ENCODE peak calls at places on chromosomes 1 and 21, in six cellular contexts. Z is WTC11, A is endothelial cell of umbilical vein, L is HepG2, M is K562, Q is A549. I is an unnamed sample.

GRCh38 chr1:172338295-172338735 is 82.2 kb upstream of the C1orf105 start:
- DNase-seq in L (no peak), M (no peak), A (no peak), Z (no peak), Q (no peak), I (no peak)

GRCh38 chr21:42013901-42014300 is 3.7 kb upstream of the ZBTB21 start:
- DNase-seq in Z (no peak), L (no peak), A (no peak), M (no peak), Q (no peak), I (no peak)

GRCh38 chr1:10045480-10046355 is 13.0 kb downstream of the UBE4B start:
- DNase-seq in Q (no peak), Z (no peak), M (peak), L (no peak), A (no peak), I (no peak)

GRCh38 chr1:232622981-232623380 is 7.0 kb downstream of the SIPA1L2 start:
- DNase-seq in L (no peak), M (no peak), Q (no peak), Z (peak), A (no peak), I (peak)

GRCh38 chr21:45889961-45890360 is 91.6 kb upstream of the COL6A1 start:
- DNase-seq in Z (no peak), M (no peak), Q (no peak), L (no peak), A (no peak), I (no peak)

GRCh38 chr1:109206324-109206723 is 7.4 kb upstream of the SARS1 start:
- DNase-seq in Z (no peak), L (no peak), M (no peak), A (no peak), Q (no peak), I (no peak)

GRCh38 chr21:22691643-22692042 is 1693.4 kb downstream of the NCAM2 start:
- DNase-seq in Z (no peak), L (no peak), M (no peak), Q (no peak), A (no peak), I (no peak)

GRCh38 chr21:44438531-44439210 is 16.6 kb upstream of the LRRC3 start:
- DNase-seq in A (no peak), L (no peak), Z (no peak), Q (no peak), M (no peak), I (no peak)

GRCh38 chr1:53220962-53221286 is 490 bp upstream of the CZIB start:
- DNase-seq in A (no peak), Q (no peak), M (no peak), L (no peak), Z (no peak), I (no peak)

GRCh38 chr1:54135436-54136120 is 17.2 kb downstream of the CDCP2 start:
- DNase-seq in Q (no peak), A (peak), L (peak), M (no peak), Z (no peak), I (no peak)

GRCh38 chr1:156951371-156951770 is 30.9 kb downstream of the LRRC71 start:
- DNase-seq in Z (no peak), Q (no peak), L (no peak), M (no peak), A (no peak), I (no peak)

GRCh38 chr1:229952670-229953520 is 114.1 kb upstream of the GALNT2 start:
- DNase-seq in Q (no peak), L (no peak), M (no peak), A (no peak), Z (no peak), I (no peak)

GRCh38 chr1:20552728-20553571 is 577 bp downstream of the FAM43B start:
- DNase-seq in L (no peak), M (no peak), Z (peak), Q (peak), A (peak), I (no peak)

GRCh38 chr1:39110882-39111281 is 84.7 kb downstream of the NDUFS5 start:
- DNase-seq in M (no peak), A (no peak), Q (no peak), Z (no peak), L (no peak), I (no peak)

GRCh38 chr1:24742090-24742938 is 2.9 kb upstream of the CLIC4 start:
- DNase-seq in M (peak), Q (no peak), A (no peak), L (peak), Z (peak), I (peak)

GRCh38 chr1:14598007-14598497 is 433 bp upstream of the KAZN start:
- DNase-seq in M (no peak), Q (no peak), A (no peak), L (no peak), Z (peak), I (no peak)

GRCh38 chr1:230301820-230302219 is 124.3 kb downstream of the PGBD5 start:
- DNase-seq in Z (no peak), A (no peak), Q (no peak), M (no peak), L (no peak), I (no peak)

GRCh38 chr1:201582261-201582951 is 43.5 kb downstream of the NAV1 start:
- DNase-seq in A (no peak), Q (no peak), Z (no peak), L (no peak), M (peak), I (no peak)

GRCh38 chr21:15506086-15506485 is 223.7 kb upstream of the USP25 start:
- DNase-seq in L (no peak), A (no peak), Q (no peak), Z (no peak), M (no peak), I (no peak)

GRCh38 chr1:108107658-108108057 is 92.5 kb downstream of the SLC25A24 start:
- DNase-seq in L (no peak), Q (peak), Z (no peak), M (peak), A (no peak), I (no peak)

GRCh38 chr1:7491089-7491817 is 279.8 kb upstream of the VAMP3 start:
- DNase-seq in L (no peak), Q (no peak), Z (no peak), M (no peak), A (peak), I (no peak)

GRCh38 chr1:15346356-15347030 is 63.2 kb upstream of the EFHD2 start:
- DNase-seq in Z (no peak), A (no peak), L (no peak), Q (no peak), M (peak), I (no peak)

GRCh38 chr1:23557471-23558124 is 1.7 kb downstream of the ID3 start:
- DNase-seq in Q (no peak), L (no peak), A (peak), Z (no peak), M (no peak), I (no peak)

GRCh38 chr1:64030411-64030810 is 173.0 kb upstream of the UBE2U start:
- DNase-seq in Q (no peak), A (no peak), Z (no peak), L (no peak), M (no peak), I (no peak)

GRCh38 chr1:107529511-107530149 is 388.8 kb downstream of the NTNG1 start:
- DNase-seq in Z (peak), Q (peak), M (peak), A (peak), L (peak), I (no peak)

GRCh38 chr21:27590271-27590670 is 623.4 kb upstream of the ADAMTS5 start:
- DNase-seq in A (peak), L (no peak), M (no peak), Z (no peak), Q (no peak), I (no peak)

GRCh38 chr21:15893902-15894301 is 164.1 kb downstream of the USP25 start:
- DNase-seq in A (no peak), Q (no peak), Z (no peak), L (no peak), M (no peak), I (no peak)

GRCh38 chr1:218456449-218456848 is 111.3 kb downstream of the TGFB2 start:
- DNase-seq in L (no peak), Q (no peak), M (no peak), Z (no peak), A (no peak), I (no peak)

GRCh38 chr1:244862354-244862698 is 2.0 kb downstream of the HNRNPU start:
- DNase-seq in M (peak), A (no peak), Q (no peak), Z (no peak), L (no peak), I (no peak)

GRCh38 chr1:160374701-160375443 is 8.0 kb downstream of the NHLH1 start:
- DNase-seq in M (no peak), Z (peak), Q (no peak), A (no peak), L (no peak), I (no peak)

GRCh38 chr1:114671011-114671938 is 1.4 kb upstream of the DENND2C start:
- DNase-seq in M (no peak), L (no peak), Q (peak), A (peak), Z (no peak), I (no peak)

GRCh38 chr1:27536767-27537166 is 46.8 kb upstream of the WASF2 start:
- DNase-seq in Z (peak), L (no peak), A (no peak), M (no peak), Q (no peak), I (peak)

GRCh38 chr1:1233567-1233892 is 1.5 kb downstream of the B3GALT6 start:
- DNase-seq in A (no peak), Q (no peak), M (no peak), Z (no peak), L (no peak), I (no peak)

GRCh38 chr1:26961826-26962225 is 1.6 kb upstream of the KDF1 start:
- DNase-seq in Q (peak), Z (no peak), A (peak), M (no peak), L (peak), I (no peak)

GRCh38 chr1:204307334-204307883 is 52.3 kb downstream of the PLEKHA6 start:
- DNase-seq in A (no peak), L (no peak), Z (peak), Q (no peak), M (no peak), I (no peak)

GRCh38 chr1:56436912-56437403 is 142.4 kb downstream of the PLPP3 start:
- DNase-seq in Q (no peak), A (no peak), M (no peak), Z (peak), L (peak), I (peak)
- TF ChIP-seq JUN in Q (no peak), A (no peak), M (no peak), Z (no peak), L (no peak), I (no peak)

DNA sequence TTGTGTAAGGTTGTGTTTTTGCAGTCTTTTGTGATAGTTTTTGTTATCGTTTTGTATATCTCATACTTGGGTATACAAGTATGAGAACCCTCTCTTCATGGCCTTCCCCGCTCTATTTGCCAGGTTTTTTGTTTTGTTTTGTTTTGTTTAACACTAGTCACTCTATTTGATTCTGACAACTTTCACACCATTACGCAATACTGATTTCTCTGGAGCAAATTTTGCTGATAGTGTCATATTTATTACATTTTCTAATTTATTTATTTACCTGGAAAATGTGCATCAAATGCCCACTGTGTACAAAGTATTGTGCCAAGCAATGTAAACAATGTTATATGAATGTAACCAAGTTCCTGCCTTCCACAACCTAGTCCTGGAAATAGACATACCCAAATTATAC is 90.1 kb downstream of the LRRC40 start:
- DNase-seq in Q (no peak), L (no peak), M (no peak), Z (no peak), A (no peak), I (no peak)
- TF ChIP-seq MAX in Q (no peak), L (no peak), M (no peak), Z (no peak), A (no peak), I (no peak)

GRCh38 chr1:35876988-35877387 is 6.0 kb upstream of the AGO1 start:
- DNase-seq in Z (peak), Q (no peak), A (peak), L (no peak), M (peak), I (no peak)
- TF ChIP-seq JUN in Z (no peak), Q (no peak), A (no peak), L (no peak), M (no peak), I (no peak)

GRCh38 chr1:220271706-220272046 is 577 bp downstream of the RAB3GAP2 start:
- DNase-seq in M (peak), Z (no peak), A (peak), Q (peak), L (no peak), I (no peak)
- TF ChIP-seq MAX in M (no peak), Z (no peak), A (no peak), Q (no peak), L (no peak), I (no peak)

DNA sequence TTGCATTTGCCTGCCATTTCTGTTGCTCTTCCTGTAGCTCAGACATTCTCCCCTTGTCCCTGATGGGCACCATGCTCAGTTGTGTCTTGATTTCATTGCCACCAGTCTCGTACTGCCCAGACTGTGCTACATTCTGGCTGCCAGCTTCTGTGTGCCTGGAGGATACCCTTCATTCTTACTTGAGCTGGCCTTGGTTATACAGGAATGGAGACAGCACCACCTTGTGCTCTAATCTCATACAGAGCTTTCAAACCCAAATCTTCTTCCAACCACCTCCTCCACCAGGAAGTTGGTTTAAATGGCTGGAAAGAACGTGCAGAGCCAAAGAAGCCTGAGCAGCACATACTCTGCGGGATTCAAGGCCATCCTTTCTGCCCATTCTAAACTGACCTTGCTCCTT is 165.3 kb downstream of the SLC35F3 start:
- DNase-seq in Q (no peak), Z (no peak), L (no peak), A (no peak), M (peak), I (no peak)
- TF ChIP-seq JUN in Q (no peak), Z (no peak), L (no peak), A (no peak), M (no peak), I (no peak)

GRCh38 chr1:89657886-89658285 is 25.0 kb downstream of the LRRC8C start:
- DNase-seq in Q (no peak), Z (no peak), A (peak), L (no peak), M (no peak), I (no peak)

GRCh38 chr1:89649783-89650182 is 16.9 kb downstream of the LRRC8C start:
- DNase-seq in Q (no peak), M (no peak), L (no peak), A (no peak), Z (no peak), I (no peak)

DNA sequence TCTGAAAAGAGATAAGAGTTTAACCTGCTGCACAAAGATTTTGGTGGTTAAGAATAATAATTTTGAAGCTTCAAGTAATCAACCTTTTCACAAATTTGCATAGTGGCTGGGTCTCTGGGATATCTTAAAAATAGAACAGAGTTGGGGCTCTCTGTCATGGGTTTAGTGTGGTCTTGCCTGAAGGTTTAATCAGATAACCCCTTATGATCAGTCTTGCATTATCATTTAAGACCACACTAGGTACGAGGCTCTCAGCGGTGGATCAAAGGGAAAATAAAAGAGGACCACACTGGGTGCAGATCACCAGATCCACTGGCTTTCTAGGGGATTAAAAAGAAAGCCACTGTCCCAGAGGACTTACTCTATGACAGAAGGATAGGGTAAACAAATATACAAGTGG is 19.5 kb downstream of the LRRC8C start:
- DNase-seq in Z (no peak), L (no peak), M (peak), A (no peak), Q (no peak), I (no peak)
- TF ChIP-seq MAX in Z (no peak), L (no peak), M (no peak), A (no peak), Q (no peak), I (no peak)

DNA sequence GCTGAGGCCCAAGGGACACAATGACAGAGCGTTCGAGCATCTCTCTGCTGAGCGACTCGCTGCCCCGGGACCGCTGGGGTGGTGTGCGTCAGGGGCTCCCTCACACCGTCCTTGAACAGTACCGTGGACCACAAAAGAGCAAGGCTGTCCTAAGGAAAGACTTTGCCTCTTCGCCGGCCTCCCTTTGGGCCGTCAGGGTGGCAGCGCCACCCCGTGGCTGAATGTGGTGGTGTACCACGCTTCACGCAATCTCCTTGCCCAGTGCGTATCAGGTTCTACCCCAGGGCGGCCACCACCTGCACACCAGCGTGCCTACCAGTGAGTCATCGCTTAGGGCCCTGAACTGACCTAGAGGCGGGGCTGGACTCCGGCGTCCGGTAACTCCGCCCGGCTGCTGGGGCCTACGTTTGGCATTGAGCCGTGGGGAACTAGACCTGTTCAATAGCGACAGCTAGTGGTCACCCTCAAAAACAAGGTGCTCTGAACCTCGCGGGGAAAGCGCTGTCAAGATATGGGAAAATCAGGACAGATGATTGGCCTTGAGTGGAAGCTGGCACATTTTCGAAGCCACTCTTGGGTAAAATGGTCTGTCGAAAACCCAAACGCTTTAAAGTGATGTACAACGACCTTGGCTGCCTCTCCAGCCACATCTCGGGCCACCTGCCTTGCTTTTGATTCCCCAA is 8.1 kb upstream of the TRAF3IP3 start:
- DNase-seq in Z (peak), Q (peak), M (peak), A (peak), L (peak), I (peak)
- TF ChIP-seq JUN in Z (no peak), Q (no peak), M (no peak), A (peak), L (peak), I (peak)

GRCh38 chr1:40314721-40315238 is 2.3 kb downstream of the COL9A2 start:
- DNase-seq in A (no peak), Z (peak), Q (no peak), L (peak), M (no peak), I (no peak)

GRCh38 chr1:40315239-40315794 is 1.8 kb downstream of the COL9A2 start:
- DNase-seq in A (peak), L (peak), Q (peak), M (peak), Z (peak), I (peak)

GRCh38 chr1:40312238-40313205 is 4.6 kb downstream of the COL9A2 start:
- DNase-seq in Q (no peak), L (peak), A (no peak), Z (no peak), M (peak), I (no peak)

GRCh38 chr1:40313329-40313957 is 3.6 kb downstream of the COL9A2 start:
- DNase-seq in Z (no peak), A (no peak), M (peak), L (peak), Q (no peak), I (no peak)

DNA sequence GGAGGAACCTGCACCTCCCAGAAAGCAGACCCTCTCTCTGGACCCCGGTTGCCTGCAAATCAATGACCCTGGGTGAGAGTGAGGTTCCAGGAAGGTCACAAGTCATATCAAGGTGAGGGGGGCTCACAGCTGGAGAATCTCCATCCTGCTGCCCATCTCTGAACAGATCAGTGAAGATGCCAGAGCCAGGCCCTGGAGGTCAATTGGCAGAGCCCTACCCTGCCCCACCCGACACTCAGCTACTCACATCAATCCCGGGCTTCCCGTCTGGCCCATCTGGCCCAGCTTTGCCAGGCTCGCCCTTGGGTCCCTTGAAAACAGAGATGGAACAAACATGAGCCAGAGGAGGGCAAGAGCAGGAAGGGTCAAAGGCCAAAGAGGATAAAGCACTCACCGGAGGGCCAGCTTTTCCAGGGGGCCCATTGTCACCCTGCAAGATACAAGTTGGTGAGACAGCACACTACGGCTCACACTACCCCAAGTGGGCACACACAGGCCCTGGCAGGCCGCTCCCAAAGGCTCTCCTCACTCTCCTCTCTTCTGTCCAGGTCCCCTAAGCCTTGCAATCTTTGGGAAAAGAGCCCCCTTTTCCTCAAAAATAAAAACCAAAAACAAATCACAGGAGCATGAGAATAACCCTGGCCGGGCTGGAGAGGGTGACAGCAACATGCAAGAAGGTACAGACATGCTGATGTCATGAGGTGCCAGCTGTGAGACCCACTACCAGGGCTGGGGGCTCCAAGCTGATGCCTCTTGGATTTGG is 2.9 kb downstream of the COL9A2 start:
- DNase-seq in A (no peak), Z (no peak), Q (no peak), M (no peak), L (peak), I (no peak)
- TF ChIP-seq MAX in A (no peak), Z (no peak), Q (no peak), M (no peak), L (no peak), I (no peak)

DNA sequence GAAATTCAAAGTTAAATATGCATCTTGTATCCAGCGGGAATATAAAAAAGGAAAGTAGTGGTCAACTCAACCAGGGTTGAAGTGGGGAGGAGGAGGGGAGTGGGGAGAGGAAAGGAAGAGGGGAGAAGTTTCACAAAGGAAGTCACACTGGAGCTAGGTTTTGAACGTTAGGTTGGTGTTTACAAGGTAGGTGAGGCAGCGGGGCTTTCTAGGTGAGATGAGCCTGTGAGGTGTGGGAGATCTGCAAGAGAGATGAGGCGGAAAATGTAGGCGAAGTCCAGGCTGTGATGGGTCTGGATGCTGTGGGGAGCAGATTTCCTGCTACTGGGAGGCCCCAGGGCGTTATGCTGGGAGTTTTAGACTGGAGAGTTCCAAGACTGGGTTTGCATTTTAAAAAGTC is 36.1 kb upstream of the IL20 start:
- DNase-seq in Z (no peak), M (no peak), L (no peak), A (no peak), Q (no peak), I (no peak)
- TF ChIP-seq JUN in Z (no peak), M (no peak), L (no peak), A (no peak), Q (no peak), I (no peak)